ENCODE peak calls at places on chromosomes 16 and 17, in four cellular contexts. F is psoas muscle, P is left ventricle myocardium inferior, D is prostate gland. N is an unnamed sample.

GRCh38 chr17:75876938-75877751 is 1.2 kb downstream of the TRIM47 start:
- DNase-seq in F (peak), P (peak), D (peak), N (peak)

GRCh38 chr17:73769480-73769879 is 125.2 kb upstream of the SDK2 start:
- DNase-seq in F (no peak), P (no peak), D (no peak), N (no peak)

GRCh38 chr17:40074871-40075215 is 12.1 kb downstream of the THRA start:
- DNase-seq in F (no peak), P (no peak), D (no peak), N (no peak)

GRCh38 chr17:63450551-63450950 is 4.4 kb upstream of the CYB561 start:
- DNase-seq in F (no peak), P (no peak), D (no peak), N (no peak)

GRCh38 chr17:62824290-62825135 is 16.4 kb upstream of the MARCHF10 start:
- DNase-seq in F (no peak), P (no peak), D (no peak), N (no peak)

GRCh38 chr16:70686376-70687171 is 721 bp upstream of the MTSS2 start:
- DNase-seq in F (no peak), P (no peak), D (no peak), N (no peak)

GRCh38 chr17:69192754-69193153 is 35.9 kb downstream of the ABCA10 start:
- DNase-seq in F (no peak), P (no peak), D (no peak), N (no peak)

GRCh38 chr16:1287982-1288670 is 21.3 kb upstream of the UBE2I start:
- DNase-seq in F (no peak), P (peak), D (no peak), N (no peak)

GRCh38 chr16:11203111-11203623 is 52.8 kb downstream of the SOCS1 start:
- DNase-seq in F (no peak), P (no peak), D (no peak), N (no peak)

GRCh38 chr16:117381-118365 is 20.8 kb downstream of the NPRL3 start:
- DNase-seq in F (peak), P (peak), D (peak), N (peak)

GRCh38 chr17:38885728-38886642 is 16.1 kb downstream of the LASP1 start:
- DNase-seq in F (no peak), P (no peak), D (no peak), N (no peak)

GRCh38 chr16:78892925-78893324 is 707.6 kb downstream of the MAF start:
- DNase-seq in F (no peak), P (no peak), D (no peak), N (no peak)

GRCh38 chr17:69142473-69142802 is 743 bp upstream of the ABCA6 start:
- DNase-seq in F (no peak), P (no peak), D (no peak), N (no peak)

GRCh38 chr16:53429221-53429943 is 4.9 kb upstream of the RBL2 start:
- DNase-seq in F (no peak), P (no peak), D (peak), N (no peak)

GRCh38 chr17:77456271-77456950 is 315.6 kb downstream of the SEC14L1 start:
- DNase-seq in F (no peak), P (no peak), D (no peak), N (no peak)

GRCh38 chr17:76402711-76403110 is 18.3 kb downstream of the SPHK1 start:
- DNase-seq in F (no peak), P (no peak), D (no peak), N (no peak)

GRCh38 chr17:17093764-17094163 is 51.5 kb downstream of the MPRIP start:
- DNase-seq in F (no peak), P (no peak), D (no peak), N (no peak)

GRCh38 chr16:66551362-66551761 is 1.0 kb upstream of the CKLF start:
- DNase-seq in F (peak), P (no peak), D (no peak), N (peak)

GRCh38 chr17:45201457-45201856 is 20.2 kb upstream of the FMNL1 start:
- DNase-seq in F (no peak), P (no peak), D (no peak), N (no peak)

GRCh38 chr17:9406046-9406631 is 169.5 kb downstream of the STX8 start:
- DNase-seq in F (no peak), P (no peak), D (no peak), N (no peak)

GRCh38 chr17:44309472-44309871 is 1.1 kb downstream of the RUNDC3A start:
- DNase-seq in F (no peak), P (no peak), D (no peak), N (no peak)

GRCh38 chr17:63490858-63491400 is 14.1 kb downstream of the ACE start:
- DNase-seq in F (no peak), P (no peak), D (no peak), N (no peak)

GRCh38 chr17:69762359-69762758 is 312.7 kb upstream of the KCNJ16 start:
- DNase-seq in F (no peak), P (no peak), D (no peak), N (no peak)

GRCh38 chr17:29590261-29590978 is 972 bp upstream of the GIT1 start:
- DNase-seq in F (peak), P (no peak), D (no peak), N (peak)

GRCh38 chr17:9987779-9988585 is 82.9 kb upstream of the RCVRN start:
- DNase-seq in F (peak), P (peak), D (no peak), N (peak)

GRCh38 chr17:41680426-41681040 is 8.2 kb upstream of the EIF1 start:
- DNase-seq in F (no peak), P (no peak), D (no peak), N (no peak)

GRCh38 chr16:28321700-28322411 is 29.5 kb downstream of the SBK1 start:
- DNase-seq in F (no peak), P (no peak), D (no peak), N (no peak)

GRCh38 chr16:53745753-53746258 is 41.9 kb downstream of the FTO start:
- DNase-seq in F (no peak), P (no peak), D (no peak), N (no peak)

GRCh38 chr17:409848-410673 is 57.5 kb upstream of the RPH3AL start:
- DNase-seq in F (peak), P (peak), D (peak), N (peak)

GRCh38 chr16:20383106-20384029 is 21.2 kb downstream of the PDILT start:
- DNase-seq in F (peak), P (peak), D (peak), N (no peak)

GRCh38 chr16:81738831-81739496 is 40.1 kb upstream of the PLCG2 start:
- DNase-seq in F (peak), P (peak), D (no peak), N (peak)

GRCh38 chr17:17836818-17837379 is at the start of gene SREBF1:
- DNase-seq in F (peak), P (peak), D (no peak), N (peak)

GRCh38 chr17:35666967-35667552 is 64.4 kb upstream of the RASL10B start:
- DNase-seq in F (no peak), P (no peak), D (no peak), N (no peak)

GRCh38 chr17:15184872-15185624 is 80.1 kb downstream of the PMP22 start:
- DNase-seq in F (no peak), P (no peak), D (no peak), N (no peak)

GRCh38 chr16:88639231-88640038 is 1.1 kb downstream of the IL17C start:
- DNase-seq in F (no peak), P (no peak), D (no peak), N (peak)

GRCh38 chr16:10619271-10619849 is 39.0 kb upstream of the EMP2 start:
- DNase-seq in F (no peak), P (peak), D (peak), N (peak)

GRCh38 chr17:6559753-6560215 is 3.4 kb upstream of the PITPNM3 start:
- DNase-seq in F (no peak), P (no peak), D (no peak), N (peak)

GRCh38 chr17:30244853-30245385 is 9.4 kb upstream of the SLC6A4 start:
- DNase-seq in F (no peak), P (no peak), D (no peak), N (no peak)

GRCh38 chr16:87878704-87879103 is 9.4 kb upstream of the SLC7A5 start:
- DNase-seq in F (no peak), P (no peak), D (no peak), N (no peak)

GRCh38 chr16:54627616-54628015 is 303.0 kb upstream of the IRX5 start:
- DNase-seq in F (no peak), P (no peak), D (no peak), N (no peak)

GRCh38 chr17:80028030-80028429 is 7.6 kb downstream of the TBC1D16 start:
- DNase-seq in F (no peak), P (no peak), D (no peak), N (no peak)
- H3K4me3 ChIP-seq in F (no peak), P (no peak), D (no peak), N (no peak)

GRCh38 chr17:37064166-37064565 is 115.4 kb downstream of the AATF start:
- DNase-seq in F (no peak), P (no peak), D (no peak), N (no peak)
- H3K27ac ChIP-seq in F (no peak), P (no peak), D (no peak), N (no peak)

DNA sequence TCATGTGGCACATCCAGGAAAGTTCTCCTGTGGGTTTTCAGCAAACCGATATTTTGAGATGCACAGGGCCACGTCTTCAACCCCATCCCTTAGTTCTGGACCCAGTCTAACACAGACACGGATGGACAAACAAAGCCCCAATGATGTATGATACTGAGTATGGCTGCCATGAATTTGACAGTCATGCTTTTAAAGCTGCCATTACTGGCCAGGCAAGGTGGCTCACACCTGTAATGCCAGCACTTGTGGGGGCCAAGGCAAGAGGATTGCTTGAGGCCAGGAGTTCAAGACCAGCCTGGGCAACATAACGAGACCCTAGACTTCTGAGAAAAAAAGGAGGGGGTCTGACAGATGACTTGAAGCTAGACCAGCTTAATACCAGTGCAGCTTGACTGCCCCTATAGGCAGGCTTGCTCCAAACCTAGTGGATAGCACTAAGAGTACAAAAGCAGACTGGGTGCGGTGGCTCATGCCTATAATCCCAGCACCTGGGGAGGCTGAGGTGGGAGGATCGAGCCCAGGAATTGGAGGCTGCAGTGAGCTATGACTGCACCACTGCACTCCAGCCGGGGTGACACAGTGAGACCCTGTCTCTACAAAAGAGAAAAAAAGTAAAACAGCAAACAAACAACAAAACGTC is 10.8 kb upstream of the ZNF629 start:
- DNase-seq in F (no peak), P (no peak), D (no peak), N (no peak)
- TF ChIP-seq CTCF in F (no peak), P (no peak), D (no peak), N (no peak)

DNA sequence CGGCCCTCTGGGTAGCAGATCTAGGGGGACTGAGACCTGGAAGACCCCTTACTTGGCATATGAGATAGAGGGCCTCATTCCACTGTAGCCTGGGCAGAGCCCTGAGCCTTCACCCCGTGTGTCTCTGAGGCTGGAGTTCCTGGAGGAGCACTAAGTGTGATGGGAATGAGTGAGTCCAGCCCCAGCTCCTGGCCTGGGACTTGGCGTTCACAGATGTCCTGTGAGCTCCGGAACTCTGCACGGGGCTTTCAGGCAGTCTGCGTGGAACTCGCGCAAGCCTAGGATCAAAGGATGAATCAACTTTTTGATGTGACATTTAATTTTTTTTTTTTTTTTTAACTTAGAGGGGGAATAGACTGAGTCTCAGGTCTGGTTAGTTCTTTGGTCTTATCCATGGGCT is 1.8 kb downstream of the NKD1 start:
- DNase-seq in F (no peak), P (no peak), D (no peak), N (no peak)
- H3K4me3 ChIP-seq in F (peak), P (no peak), D (no peak), N (peak)

GRCh38 chr16:68800257-68800875 is 43.0 kb upstream of the TANGO6 start:
- DNase-seq in F (no peak), P (no peak), D (peak), N (no peak)
- H3K27ac ChIP-seq in F (no peak), P (no peak), D (peak), N (peak)

GRCh38 chr16:86073103-86073625 is 174.2 kb downstream of the IRF8 start:
- DNase-seq in F (no peak), P (no peak), D (no peak), N (no peak)
- TF ChIP-seq CTCF in F (no peak), P (peak), D (no peak), N (no peak)

GRCh38 chr16:3028716-3029319 is 5.0 kb downstream of the THOC6 start:
- DNase-seq in F (no peak), P (no peak), D (no peak), N (no peak)
- H3K4me3 ChIP-seq in F (peak), P (peak), D (no peak), N (no peak)

GRCh38 chr16:15993946-15994665 is 44.7 kb downstream of the ABCC1 start:
- DNase-seq in F (no peak), P (no peak), D (no peak), N (no peak)
- H3K27ac ChIP-seq in F (peak), P (peak), D (peak), N (no peak)

DNA sequence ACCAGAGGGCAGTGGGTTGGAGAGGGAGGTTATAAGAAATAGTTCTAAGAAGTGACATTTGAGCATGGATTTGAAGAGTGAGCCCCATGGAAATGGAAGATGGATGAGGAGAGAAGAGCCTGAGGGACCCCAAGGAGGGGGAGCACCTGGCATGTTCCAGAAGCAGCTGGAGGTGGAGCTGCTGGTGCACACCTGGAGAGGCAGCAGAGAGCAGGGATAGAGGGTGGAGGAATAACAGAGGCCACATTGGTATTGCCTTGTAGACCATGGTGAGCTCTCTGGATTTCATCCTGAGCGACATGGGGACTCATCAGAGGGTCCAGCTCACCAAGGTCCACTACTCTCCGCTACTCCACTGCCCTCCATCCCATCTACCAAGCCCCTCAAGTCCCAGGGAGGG is 22.3 kb upstream of the KDM8 start:
- DNase-seq in F (no peak), P (no peak), D (no peak), N (no peak)
- TF ChIP-seq CTCF in F (no peak), P (no peak), D (no peak), N (no peak)

GRCh38 chr17:32930512-32930911 is 2.6 kb downstream of the TMEM98 start:
- DNase-seq in F (no peak), P (no peak), D (no peak), N (no peak)

GRCh38 chr17:32928527-32929287 is 754 bp downstream of the TMEM98 start:
- DNase-seq in F (no peak), P (no peak), D (no peak), N (no peak)

GRCh38 chr17:32927724-32928526 is at the start of gene TMEM98:
- DNase-seq in F (peak), P (peak), D (no peak), N (no peak)

GRCh38 chr17:32929288-32929574 is 1.3 kb downstream of the TMEM98 start:
- DNase-seq in F (no peak), P (no peak), D (no peak), N (no peak)

GRCh38 chr17:32929588-32929987 is 1.6 kb downstream of the TMEM98 start:
- DNase-seq in F (no peak), P (no peak), D (no peak), N (no peak)
- H3K4me3 ChIP-seq in F (no peak), P (peak), D (no peak), N (no peak)